ENCODE peak calls at places on chromosomes 6 and 20, in four cellular contexts. S is left lung, I is heart left ventricle, H is HCT116. R is an unnamed sample.
A peak's percentile ranks its signal among the peaks of the same experiment; 100 is the strongest.

GRCh38 chr6:151494235-151494950 is 576 bp downstream of the CCDC170 start:
- DNase-seq in S (peak; percentile 74), H (no peak), I (peak; percentile 49), R (no peak)

GRCh38 chr6:111936718-111937117 is 63.5 kb upstream of the FYN start:
- DNase-seq in H (no peak), S (no peak), I (no peak), R (no peak)

GRCh38 chr20:57394087-57395082 is 3.2 kb downstream of the RBM38 start:
- DNase-seq in S (no peak), I (peak; percentile 28), H (no peak), R (no peak)

GRCh38 chr20:61482425-61482887 is 230.4 kb downstream of the CDH4 start:
- DNase-seq in I (no peak), H (no peak), S (no peak), R (no peak)

GRCh38 chr6:90896165-90896549 is 309.3 kb upstream of the MAP3K7 start:
- DNase-seq in I (no peak), S (no peak), H (no peak), R (no peak)

GRCh38 chr20:45053441-45054351 is 47.2 kb downstream of the KCNS1 start:
- DNase-seq in S (no peak), I (no peak), H (no peak), R (no peak)

GRCh38 chr6:49030621-49031020 is 432.4 kb downstream of the MMUT start:
- DNase-seq in S (no peak), I (no peak), H (no peak), R (peak; percentile 4)

GRCh38 chr6:127120109-127120786 is 1.8 kb downstream of the RSPO3 start:
- DNase-seq in H (no peak), S (peak; percentile 33), I (no peak), R (no peak)

GRCh38 chr6:63263456-63263855 is 52.2 kb downstream of the FKBP1C start:
- DNase-seq in H (no peak), S (no peak), I (no peak), R (no peak)

GRCh38 chr20:51382986-51383821 is 159.3 kb downstream of the NFATC2 start:
- DNase-seq in H (no peak), S (peak; percentile 19), I (no peak), R (no peak)

GRCh38 chr6:15500901-15501805 is 161.7 kb downstream of the DTNBP1 start:
- DNase-seq in H (no peak), S (peak; percentile 15), I (no peak), R (no peak)

DNA sequence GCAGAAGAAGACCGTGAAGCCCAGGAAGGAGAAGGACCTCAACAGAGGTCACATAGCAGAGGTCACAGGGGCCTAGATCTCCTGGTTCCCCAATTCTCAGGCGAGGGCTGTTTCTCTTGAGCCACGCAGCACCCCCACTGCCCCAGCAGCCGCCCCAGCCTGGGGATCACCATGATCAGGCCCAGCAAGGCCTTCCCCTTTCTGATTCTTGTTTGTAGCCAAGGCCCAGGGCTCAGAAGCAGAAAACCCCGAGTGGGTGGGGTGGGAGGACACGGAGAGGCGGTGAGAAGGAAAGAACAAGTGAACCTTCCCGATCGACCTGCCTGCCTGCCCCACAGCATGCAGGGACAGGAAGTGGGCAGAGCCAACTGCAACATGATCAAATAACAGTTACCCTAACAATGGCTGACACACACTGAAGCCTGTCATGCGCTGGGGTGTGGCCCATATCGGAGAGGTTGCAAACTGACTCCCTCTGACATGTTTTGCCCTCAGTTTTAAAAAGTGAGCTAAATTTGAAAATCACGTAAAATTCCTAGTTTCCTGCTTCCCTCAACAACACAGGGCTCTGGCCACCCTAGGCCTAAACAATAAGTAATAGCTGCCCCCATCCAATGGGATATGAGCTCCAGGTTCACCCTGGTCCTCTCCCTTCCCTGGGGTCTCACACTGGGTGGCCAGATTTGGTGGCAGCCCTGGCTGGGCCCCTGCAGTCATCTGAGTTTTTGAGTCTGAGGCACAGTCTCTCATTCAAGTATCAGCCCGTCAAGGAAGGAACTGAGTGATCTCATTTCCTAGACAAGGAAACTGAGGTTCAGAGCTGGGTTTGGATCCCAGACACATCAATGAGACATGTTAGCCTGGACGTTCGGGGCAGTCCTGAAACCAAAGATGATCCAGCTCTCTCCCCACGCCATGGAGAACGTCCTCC is 6.5 kb downstream of the PEDS1 start:
- DNase-seq in I (no peak), H (no peak), S (peak; percentile 64), R (no peak)
- H3K4me3 ChIP-seq in I (no peak overlapping the region), H (no peak overlapping the region), S (peak overlapping the region; percentile 4), R (no peak overlapping the region)

DNA sequence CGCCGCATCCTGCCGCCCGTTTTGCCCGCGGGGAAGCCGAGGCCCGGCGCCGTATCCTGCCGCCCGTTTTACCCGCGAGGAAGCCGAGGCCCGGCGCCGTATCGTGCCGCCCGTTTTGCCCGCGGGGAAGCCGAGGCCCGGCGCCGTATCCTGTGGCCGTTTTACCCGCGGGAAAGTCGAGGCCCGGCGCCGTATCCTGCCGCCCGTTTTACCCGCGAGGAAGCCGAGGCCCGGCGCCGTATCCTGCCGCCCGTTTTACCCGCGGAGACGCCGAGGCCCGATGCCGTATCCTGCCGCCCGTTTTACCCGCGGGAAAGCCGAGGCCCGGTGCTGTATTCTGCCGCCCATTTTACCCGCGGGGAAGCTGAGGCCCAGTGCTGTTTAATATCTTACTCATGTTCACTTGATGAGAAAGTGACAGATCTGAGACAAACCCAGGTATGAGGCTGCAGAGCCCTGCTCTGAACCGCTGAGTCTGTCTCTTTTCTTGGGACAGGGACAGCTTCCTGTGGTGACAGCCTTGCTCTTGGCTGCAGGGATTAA is 129.4 kb downstream of the CDH26 start:
- DNase-seq in I (no peak), S (no peak), H (no peak), R (no peak)
- H3K4me3 ChIP-seq in I (peak overlapping the region; percentile 47), S (peak overlapping the region; percentile 32), H (no peak overlapping the region), R (peak overlapping the region; percentile 5)

GRCh38 chr20:59939052-59939878 is 840 bp downstream of the PPP1R3D start:
- DNase-seq in I (peak; percentile 36), H (no peak), S (peak; percentile 44), R (no peak)

GRCh38 chr20:59937150-59937549 is 3.0 kb downstream of the PPP1R3D start:
- DNase-seq in H (no peak), I (no peak), S (no peak), R (no peak)

GRCh38 chr20:59938696-59939051 is 1.4 kb downstream of the PPP1R3D start:
- DNase-seq in S (no peak), I (peak; percentile 53), H (no peak), R (no peak)

GRCh38 chr20:59939879-59940128 is 301 bp downstream of the PPP1R3D start:
- DNase-seq in I (peak; percentile 57), S (no peak), H (no peak), R (no peak)

GRCh38 chr20:59938221-59938620 is 1.9 kb downstream of the PPP1R3D start:
- DNase-seq in I (no peak), H (no peak), S (no peak), R (no peak)
- H3K4me3 ChIP-seq in I (peak overlapping the region; percentile 0), H (no peak overlapping the region), S (peak overlapping the region; percentile 88), R (no peak overlapping the region)

GRCh38 chr6:43310137-43310536 is 1.5 kb upstream of the CRIP3 start:
- DNase-seq in S (no peak), I (no peak), H (no peak), R (no peak)
- H3K4me3 ChIP-seq in S (no peak overlapping the region), I (no peak overlapping the region), H (no peak overlapping the region), R (no peak overlapping the region)

GRCh38 chr6:162620067-162620466 is 107.5 kb downstream of the PRKN start:
- DNase-seq in S (no peak), I (no peak), H (no peak), R (no peak)
- H3K4me3 ChIP-seq in S (no peak overlapping the region), I (no peak overlapping the region), H (no peak overlapping the region), R (no peak overlapping the region)

DNA sequence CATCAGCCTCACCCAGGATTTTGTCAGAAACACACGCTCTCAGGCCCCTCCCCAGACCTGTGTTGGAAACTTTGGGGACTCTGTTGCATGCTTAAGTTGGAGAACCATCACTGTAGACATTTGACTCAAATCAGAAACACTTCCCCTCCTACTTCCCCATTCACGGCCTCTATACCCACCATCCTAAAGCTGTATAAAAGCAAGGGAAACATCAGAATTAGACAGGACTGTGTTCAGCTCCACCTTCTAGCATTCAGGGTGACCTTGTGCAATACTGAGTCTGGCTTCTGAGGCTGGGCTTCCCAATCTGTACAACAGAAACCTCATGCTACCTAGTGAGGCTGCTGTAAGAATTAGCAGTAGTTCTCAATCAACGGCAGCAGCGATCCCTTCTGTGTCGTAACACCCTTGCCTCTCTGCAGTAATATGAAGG is 252.3 kb downstream of the LY86 start:
- DNase-seq in S (no peak), H (no peak), I (no peak), R (no peak)
- H3K4me3 ChIP-seq in S (no peak overlapping the region), H (no peak overlapping the region), I (no peak overlapping the region), R (no peak overlapping the region)

GRCh38 chr20:41003143-41003932 is 25.3 kb upstream of the TOP1 start:
- DNase-seq in H (peak; percentile 98), I (peak; percentile 72), S (peak; percentile 87), R (peak; percentile 97)

GRCh38 chr20:41006126-41006935 is 22.3 kb upstream of the TOP1 start:
- DNase-seq in H (no peak), S (no peak), I (no peak), R (no peak)

GRCh38 chr20:41004561-41005360 is 23.9 kb upstream of the TOP1 start:
- DNase-seq in H (no peak), S (no peak), I (no peak), R (peak; percentile 49)

GRCh38 chr20:41006936-41007871 is 21.4 kb upstream of the TOP1 start:
- DNase-seq in S (no peak), I (no peak), H (no peak), R (no peak)

DNA sequence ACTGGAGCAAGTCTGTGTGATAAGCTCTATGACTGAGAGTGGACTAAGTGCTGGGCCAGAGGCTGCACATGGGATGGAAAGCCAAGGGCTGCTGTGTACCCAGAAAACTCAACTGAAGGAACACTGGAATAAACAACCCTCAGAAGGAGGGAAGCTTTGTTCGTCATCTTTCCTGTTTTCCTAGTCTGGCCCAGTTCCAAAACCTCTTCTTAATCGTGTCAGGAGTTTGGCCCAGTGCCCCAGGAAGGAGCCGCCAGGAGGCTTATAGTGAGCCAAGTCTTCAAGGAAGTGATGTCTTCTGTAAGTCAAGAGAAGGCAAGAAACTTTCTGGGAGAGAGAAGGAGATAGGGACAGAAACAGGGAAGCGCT is 23.3 kb upstream of the TOP1 start:
- DNase-seq in S (peak; percentile 80), H (peak; percentile 74), I (peak; percentile 86), R (peak; percentile 96)
- H3K4me3 ChIP-seq in S (peak overlapping the region; percentile 8), H (peak overlapping the region; percentile 49), I (no peak overlapping the region), R (peak overlapping the region; percentile 6)